ENCODE peak calls at places on chromosomes 12 and 14, in ten cellular contexts. Z is colonic mucosa; G is tibial nerve; A is thoracic aorta; T is endothelial cell of umbilical vein; E is neuronal stem cell; X is cardiac muscle cell; B is naive thymus-derived CD4-positive, alpha-beta T cell; I is NT2/D1; H is ovary. F is an unnamed sample.

GRCh38 chr12:10615532-10615931 is 2.1 kb upstream of the MAGOHB start:
- DNase-seq in E (no peak), I (no peak), Z (no peak), X (no peak), H (no peak), G (no peak), T (no peak), A (no peak), B (no peak), F (no peak)

GRCh38 chr12:66196806-66197205 is 7.8 kb downstream of the IRAK3 start:
- DNase-seq in A (no peak), X (no peak), E (no peak), T (no peak), Z (no peak), G (no peak), I (no peak), B (no peak), H (no peak), F (no peak)

GRCh38 chr12:14239350-14239934 is 126.0 kb upstream of the ATF7IP start:
- DNase-seq in E (no peak), G (no peak), X (peak; percentile 69), H (no peak), B (no peak), A (no peak), Z (peak; percentile 52), I (no peak), T (no peak), F (peak; percentile 43)

GRCh38 chr14:50001999-50002925 is 109.4 kb downstream of the ARF6 start:
- DNase-seq in X (no peak), Z (peak; percentile 48), T (no peak), B (peak; percentile 67), I (no peak), H (no peak), E (no peak), G (no peak), A (no peak), F (no peak)

GRCh38 chr12:102406033-102406584 is 74.3 kb downstream of the IGF1 start:
- DNase-seq in B (no peak), A (no peak), E (peak; percentile 6), I (no peak), T (peak; percentile 9), G (no peak), Z (peak; percentile 28), H (no peak), X (no peak), F (peak; percentile 26)

GRCh38 chr14:95386536-95386935 is 66.8 kb upstream of the CLMN start:
- DNase-seq in G (no peak), H (no peak), B (no peak), A (no peak), T (no peak), Z (no peak), X (no peak), E (no peak), I (no peak), F (no peak)

GRCh38 chr12:105166736-105167135 is 59.2 kb downstream of the WASHC4 start:
- DNase-seq in B (no peak), I (no peak), Z (no peak), A (no peak), G (no peak), E (no peak), H (no peak), X (no peak), T (no peak), F (no peak)

GRCh38 chr12:91111366-91112321 is at the start of gene LUM:
- DNase-seq in X (peak; percentile 35), A (no peak), Z (peak; percentile 25), E (peak; percentile 6), T (peak; percentile 6), I (no peak), B (no peak), H (peak; percentile 44), G (peak; percentile 38), F (no peak)

GRCh38 chr14:64790478-64790877 is 86.3 kb downstream of the PLEKHG3 start:
- DNase-seq in T (no peak), E (peak; percentile 23), B (no peak), H (no peak), A (no peak), X (no peak), G (no peak), I (no peak), Z (no peak), F (no peak)

GRCh38 chr12:14775652-14776020 is 27.6 kb downstream of the WBP11 start:
- DNase-seq in T (no peak), I (no peak), G (no peak), A (no peak), H (no peak), E (no peak), Z (no peak), X (no peak), B (no peak), F (no peak)

DNA sequence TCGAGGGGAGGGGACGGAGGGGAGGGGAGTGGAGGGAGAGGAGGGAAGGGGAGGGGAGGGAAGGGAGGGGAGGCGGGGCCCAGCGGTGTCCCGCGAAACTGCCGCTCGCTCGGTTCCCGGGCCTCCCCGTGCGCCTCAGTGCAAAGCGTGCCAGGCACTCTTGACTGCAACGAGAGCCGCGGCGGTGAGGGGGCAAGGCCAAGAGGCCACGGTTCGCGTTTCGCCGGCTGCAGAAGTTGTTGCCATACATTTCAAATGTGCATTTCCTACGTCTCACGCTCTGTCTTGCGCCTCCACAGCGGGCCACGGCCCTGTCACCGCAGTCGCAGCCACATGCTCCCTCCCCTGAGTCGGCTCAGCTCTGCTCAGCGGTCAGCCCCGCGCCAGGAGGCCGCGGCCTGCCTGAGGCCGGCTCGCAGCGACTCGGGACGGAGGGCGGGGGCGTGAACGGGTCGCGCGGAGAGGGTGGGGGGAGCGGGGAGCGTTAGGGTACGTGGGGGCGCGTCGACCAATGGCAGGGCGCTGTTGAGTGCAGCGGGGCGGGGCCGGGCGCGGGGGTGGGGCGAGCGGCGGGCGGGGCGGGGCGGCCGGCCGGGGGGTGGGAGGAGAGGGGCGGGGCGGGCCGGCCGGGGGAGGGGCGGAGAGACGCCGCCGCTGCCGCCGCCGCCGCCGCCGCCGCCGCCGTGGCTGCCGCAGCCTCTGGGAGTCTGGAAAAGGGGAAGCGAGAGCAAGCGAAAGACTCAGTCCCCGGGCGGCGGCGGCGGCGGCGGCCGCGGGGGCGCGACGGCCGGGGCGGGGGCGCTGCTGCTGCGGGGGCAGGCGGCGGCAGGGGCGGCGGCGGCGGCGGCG is at the start of gene PPP2R5C:
- DNase-seq in B (peak; percentile 88), I (no peak), H (peak; percentile 94), T (peak; percentile 83), X (peak; percentile 96), A (peak; percentile 77), Z (peak; percentile 94), G (peak; percentile 87), E (peak; percentile 91), F (peak; percentile 95)
- H3K4me3 ChIP-seq in B (peak within 1 kb of the TSS; percentile 94), I (peak within 1 kb of the TSS; percentile 93), H (peak within 1 kb of the TSS; percentile 91), T (peak within 1 kb of the TSS; percentile 52), X (peak within 1 kb of the TSS; percentile 74), A (peak within 1 kb of the TSS; percentile 98), Z (peak within 1 kb of the TSS; percentile 90), G (peak within 1 kb of the TSS; percentile 99), E (peak within 1 kb of the TSS; percentile 100), F (peak within 1 kb of the TSS; percentile 63)

DNA sequence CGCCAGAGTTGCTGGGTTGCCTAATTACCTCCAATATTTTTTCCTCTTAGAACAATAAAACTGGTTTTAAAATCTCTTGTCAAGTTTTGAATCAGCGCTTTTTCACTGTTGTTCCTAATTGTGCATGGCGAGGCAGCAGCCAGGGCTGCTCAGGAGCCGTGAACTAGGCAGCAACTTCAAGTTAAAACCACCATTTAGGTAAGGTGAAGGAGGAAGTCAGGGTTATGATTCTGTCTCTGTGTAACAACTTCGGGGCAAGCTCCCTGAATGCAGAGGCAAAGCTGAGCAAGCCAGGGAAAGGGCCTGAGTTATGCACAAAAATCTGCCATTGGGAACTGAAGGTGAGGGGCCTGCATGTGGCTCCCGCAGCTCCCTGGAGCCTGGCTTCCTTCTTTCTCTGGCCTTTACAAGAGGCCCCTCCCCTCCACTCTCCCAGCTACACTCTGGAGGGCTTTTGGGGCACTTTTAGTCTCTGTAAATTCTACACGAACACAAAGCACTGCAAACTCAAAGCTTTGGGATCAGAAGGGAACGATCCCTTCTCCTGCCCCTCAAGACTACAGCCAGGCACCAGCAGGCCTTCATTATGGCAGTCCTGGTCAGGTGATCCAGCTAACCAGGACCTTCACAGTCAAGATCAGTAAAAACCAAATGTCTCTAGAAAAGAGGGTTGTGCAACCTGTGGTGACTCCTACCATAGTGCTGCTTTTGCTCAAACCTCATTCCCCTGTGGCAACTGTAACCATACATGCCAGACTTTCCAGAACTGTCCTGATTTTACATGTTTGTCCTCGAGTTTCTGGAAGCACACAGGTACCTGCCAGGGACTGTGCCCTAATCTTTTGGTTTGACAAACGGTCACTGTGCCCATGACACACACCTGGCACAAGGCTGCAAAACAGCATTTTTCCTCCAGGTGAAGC is 67.3 kb upstream of the PTGR2 start:
- DNase-seq in Z (no peak), I (no peak), E (no peak), T (no peak), H (no peak), B (peak; percentile 24), G (no peak), A (no peak), X (peak; percentile 37), F (peak; percentile 33)
- H3K4me1 ChIP-seq in Z (peaks cover 33% of the 10 kb centered on the region), I (peaks cover 6% of the 10 kb centered on the region), E (peaks cover 39% of the 10 kb centered on the region), T (peaks cover 38% of the 10 kb centered on the region), H (peaks cover 27% of the 10 kb centered on the region), B (peaks cover 45% of the 10 kb centered on the region), G (peaks cover 48% of the 10 kb centered on the region), A (peaks cover 64% of the 10 kb centered on the region), X (peaks cover 41% of the 10 kb centered on the region), F (peaks cover 37% of the 10 kb centered on the region)

DNA sequence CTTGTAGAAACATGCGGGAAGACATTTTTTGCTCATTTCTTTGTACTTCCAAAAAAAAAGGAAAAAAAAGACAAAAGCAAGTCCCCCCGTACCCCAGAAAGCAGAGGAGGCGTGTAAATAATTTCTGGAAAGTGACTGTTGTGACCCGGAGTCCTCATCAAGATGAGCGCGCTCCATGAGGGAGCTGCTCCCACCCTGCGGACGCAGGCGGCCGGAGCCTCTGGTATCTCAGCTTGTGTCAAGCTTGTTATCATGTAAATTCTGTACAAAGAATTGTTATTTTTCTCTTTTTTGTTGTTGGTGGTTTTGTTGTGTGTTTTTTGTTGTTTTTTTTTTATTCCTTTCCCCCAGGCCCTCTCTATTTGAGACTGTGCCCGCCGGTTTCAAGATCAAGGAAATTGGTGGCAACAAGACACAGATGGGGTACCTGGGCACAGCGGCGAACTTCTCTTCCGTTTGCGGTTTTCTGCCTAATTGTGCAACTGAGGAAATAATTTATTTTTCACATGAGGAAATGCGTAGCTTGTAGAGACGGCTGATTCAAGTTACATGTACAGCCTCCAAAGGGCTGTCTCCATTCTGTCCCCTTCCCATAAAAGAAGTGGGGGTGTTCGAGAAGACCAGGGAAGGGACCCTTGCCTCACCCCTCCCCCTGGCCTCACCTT is 27.0 kb downstream of the HPD start:
- DNase-seq in T (no peak), X (no peak), A (no peak), E (no peak), I (no peak), H (no peak), B (no peak), Z (no peak), G (no peak), F (no peak)
- H3K36me3 ChIP-seq in T (peaks cover 36% of the 10 kb centered on the region), X (peaks cover 11% of the 10 kb centered on the region), A (peaks cover 54% of the 10 kb centered on the region), E (peaks cover 53% of the 10 kb centered on the region), I (peaks cover 57% of the 10 kb centered on the region), H (no peaks in the 10 kb centered on the region), B (peaks cover 12% of the 10 kb centered on the region), Z (peaks cover 20% of the 10 kb centered on the region), G (no peaks in the 10 kb centered on the region), F (peaks cover 34% of the 10 kb centered on the region)

DNA sequence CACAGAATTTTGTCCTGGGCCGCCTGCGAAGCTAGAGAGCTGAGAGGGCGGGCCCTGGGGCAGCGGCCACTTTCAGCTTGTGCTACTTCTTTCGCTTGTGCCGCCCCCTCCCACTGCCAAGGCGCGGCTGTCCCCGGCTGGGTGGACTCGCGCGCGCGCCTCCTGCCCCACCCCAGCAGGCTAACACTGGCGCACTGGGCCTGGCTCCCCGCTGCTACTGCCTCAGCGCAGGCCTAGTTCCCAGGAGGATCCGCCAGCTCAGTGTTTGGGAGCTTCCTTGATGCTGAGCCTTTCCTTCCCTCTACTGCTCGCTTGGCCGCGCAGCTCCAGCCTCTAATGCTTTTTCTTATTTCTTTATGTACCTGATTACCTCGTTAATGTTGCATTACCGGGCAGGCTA is 27.4 kb upstream of the METAP2 start:
- DNase-seq in X (peak; percentile 62), T (no peak), I (no peak), B (no peak), G (peak; percentile 37), E (peak; percentile 47), A (no peak), H (peak; percentile 65), Z (peak; percentile 70), F (no peak)
- H3K4me3 ChIP-seq in X (no peak overlapping the region), T (no peak overlapping the region), I (no peak overlapping the region), B (no peak overlapping the region), G (no peak overlapping the region), E (no peak overlapping the region), A (peak overlapping the region; percentile 23), H (no peak overlapping the region), Z (peak overlapping the region; percentile 13), F (no peak overlapping the region)

F was measured in HAP-1.